ENCODE peak calls at places on chromosomes 5 and 9, in eight cellular contexts. X is A549, H is IMR-90, C is prostate gland, L is H54, E is breast epithelium, B is ovary, J is GM12891. P is an unnamed sample.

GRCh38 chr5:97728920-97729319 is 545.9 kb upstream of the RIOK2 start:
- DNase-seq in H (peak; percentile 41), C (no peak), X (no peak), E (no peak), L (no peak), B (no peak), J (no peak), P (no peak)

GRCh38 chr9:97853844-97854695 is 1.0 kb downstream of the FOXE1 start:
- DNase-seq in J (no peak), L (no peak), X (peak; percentile 87), E (no peak), C (no peak), B (no peak), H (peak; percentile 33), P (no peak)

GRCh38 chr9:35042891-35043545 is 29.4 kb downstream of the VCP start:
- DNase-seq in X (no peak), H (no peak), C (no peak), J (no peak), B (no peak), L (no peak), E (no peak), P (no peak)

GRCh38 chr9:119283118-119283794 is 86.0 kb downstream of the BRINP1 start:
- DNase-seq in X (no peak), J (no peak), H (no peak), B (no peak), C (peak; percentile 5), E (no peak), L (no peak), P (no peak)

GRCh38 chr5:73250645-73251044 is 77.7 kb downstream of the TMEM174 start:
- DNase-seq in J (no peak), E (no peak), H (peak; percentile 59), B (no peak), C (no peak), X (no peak), L (no peak), P (no peak)

GRCh38 chr5:125564336-125564975 is 818.0 kb upstream of the ZNF608 start:
- DNase-seq in E (no peak), H (peak; percentile 11), J (no peak), L (no peak), C (no peak), B (no peak), X (no peak), P (no peak)

GRCh38 chr9:109504689-109505088 is 6.6 kb upstream of the PTPN3 start:
- DNase-seq in C (no peak), H (no peak), J (no peak), X (no peak), B (no peak), L (no peak), E (no peak), P (no peak)

GRCh38 chr5:101424530-101425175 is 521.6 kb upstream of the ST8SIA4 start:
- DNase-seq in J (no peak), X (peak; percentile 4), H (peak; percentile 73), B (no peak), E (no peak), C (no peak), L (peak; percentile 0), P (no peak)

GRCh38 chr5:150285114-150285513 is 4.5 kb downstream of the CAMK2A start:
- DNase-seq in L (no peak), H (no peak), E (no peak), C (no peak), X (no peak), B (no peak), J (no peak), P (no peak)

GRCh38 chr5:135013947-135014570 is 20.0 kb downstream of the PITX1 start:
- DNase-seq in H (peak; percentile 58), X (no peak), B (no peak), E (peak; percentile 67), J (no peak), C (peak; percentile 76), L (no peak), P (peak; percentile 81)

GRCh38 chr9:89425921-89426388 is 72.0 kb downstream of the SEMA4D start:
- DNase-seq in C (no peak), X (no peak), E (no peak), J (no peak), H (no peak), B (no peak), L (no peak), P (no peak)

GRCh38 chr5:162886717-162887116 is 550.7 kb upstream of the CCNG1 start:
- DNase-seq in H (no peak), J (no peak), C (no peak), B (no peak), E (no peak), X (no peak), L (no peak), P (no peak)

GRCh38 chr5:8399471-8399870 is 530.5 kb downstream of the MTRR start:
- DNase-seq in H (no peak), L (no peak), B (no peak), X (no peak), C (no peak), J (no peak), E (no peak), P (no peak)

GRCh38 chr5:151596839-151597539 is 5.9 kb upstream of the FAT2 start:
- DNase-seq in C (no peak), H (no peak), B (no peak), L (peak; percentile 37), J (no peak), X (no peak), E (no peak), P (no peak)

GRCh38 chr5:149904977-149905376 is 39.6 kb downstream of the PDE6A start:
- DNase-seq in L (no peak), C (no peak), E (no peak), B (no peak), J (no peak), H (no peak), X (no peak), P (no peak)

GRCh38 chr9:10613413-10613812 is 611 bp upstream of the PTPRD start:
- DNase-seq in E (no peak), J (no peak), B (no peak), X (no peak), H (no peak), C (no peak), L (no peak), P (no peak)

GRCh38 chr5:103953601-103954382 is 391.2 kb upstream of the NUDT12 start:
- DNase-seq in E (no peak), H (no peak), J (no peak), X (no peak), L (no peak), B (no peak), C (no peak), P (no peak)
- TF ChIP-seq POLR2A in E (no peak), H (no peak), J (no peak), X (no peak), L (no peak), B (no peak), C (no peak), P (no peak)

GRCh38 chr9:129336130-129336528 is 158.1 kb upstream of the IER5L start:
- DNase-seq in E (no peak), X (no peak), L (no peak), C (no peak), J (no peak), B (no peak), H (peak; percentile 46), P (no peak)

GRCh38 chr9:129333961-129334743 is 156.1 kb upstream of the IER5L start:
- DNase-seq in J (no peak), C (peak; percentile 97), H (peak; percentile 92), B (peak; percentile 94), L (peak; percentile 83), X (peak; percentile 99), E (peak; percentile 92), P (peak; percentile 95)

GRCh38 chr9:129333613-129333960 is 155.5 kb upstream of the IER5L start:
- DNase-seq in B (no peak), E (no peak), J (no peak), C (no peak), L (peak; percentile 25), H (no peak), X (peak; percentile 94), P (no peak)

GRCh38 chr9:129335456-129336129 is 157.5 kb upstream of the IER5L start:
- DNase-seq in B (no peak), X (no peak), L (no peak), J (no peak), C (no peak), H (no peak), E (no peak), P (peak; percentile 50)

DNA sequence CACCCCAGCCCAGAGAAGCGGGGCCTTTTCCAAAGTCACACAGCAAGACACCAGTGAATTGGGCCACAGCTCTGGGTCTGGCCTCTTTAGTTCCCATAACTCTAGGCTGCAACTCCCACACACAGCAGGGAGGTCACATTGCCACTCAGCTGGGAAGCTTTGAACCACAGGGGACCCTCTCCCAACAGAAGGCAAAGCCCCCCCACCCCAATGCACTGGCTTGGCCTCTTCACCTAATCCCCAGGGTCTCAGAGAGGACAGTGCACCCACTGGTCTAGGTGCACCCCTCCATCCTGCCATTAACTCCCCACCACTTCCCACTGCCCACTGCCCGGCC is 156.7 kb upstream of the IER5L start:
- DNase-seq in H (no peak), L (no peak), C (no peak), J (no peak), E (no peak), B (no peak), X (no peak), P (no peak)
- TF ChIP-seq POLR2A in H (no peak), L (no peak), C (no peak), J (no peak), E (no peak), B (no peak), X (no peak), P (no peak)

DNA sequence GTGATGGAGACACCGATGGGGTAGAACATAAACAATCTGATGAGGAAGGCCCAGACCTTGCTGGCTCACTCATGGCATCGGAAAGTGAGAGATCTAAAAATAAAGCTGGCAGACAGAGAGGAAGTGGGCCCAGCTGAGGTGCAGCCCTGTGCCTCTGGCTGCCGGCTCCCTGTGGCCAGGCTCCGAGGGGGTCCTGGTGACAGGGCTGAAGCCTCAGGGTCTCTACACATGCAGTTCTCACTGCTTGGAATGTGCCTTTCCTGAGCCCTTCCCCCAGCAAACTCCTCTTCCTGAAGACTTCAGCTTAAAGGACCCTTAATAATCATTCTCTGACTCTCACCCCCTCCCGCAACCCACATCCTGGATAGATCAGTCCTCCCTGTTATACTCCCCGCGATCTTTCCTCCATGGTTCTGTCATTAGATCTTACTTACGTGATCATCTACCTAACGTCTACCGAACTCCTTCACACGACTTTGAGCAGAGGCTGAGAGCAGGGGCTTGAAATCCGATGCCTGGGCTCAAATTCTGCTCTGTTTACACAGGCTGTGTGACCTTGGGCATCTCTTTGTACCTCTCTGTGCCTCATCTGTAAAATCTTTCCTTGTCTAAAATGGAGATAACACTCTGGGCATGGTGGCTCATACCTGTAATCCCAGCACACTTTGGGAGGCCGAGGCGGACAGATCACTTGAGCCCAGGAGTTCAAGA is 33.1 kb upstream of the CRB2 start:
- DNase-seq in C (no peak), L (no peak), H (no peak), B (no peak), X (no peak), E (no peak), J (peak; percentile 40), P (no peak)
- TF ChIP-seq POLR2A in C (no peak), L (no peak), H (no peak), B (no peak), X (no peak), E (no peak), J (peak; percentile 28), P (no peak)

DNA sequence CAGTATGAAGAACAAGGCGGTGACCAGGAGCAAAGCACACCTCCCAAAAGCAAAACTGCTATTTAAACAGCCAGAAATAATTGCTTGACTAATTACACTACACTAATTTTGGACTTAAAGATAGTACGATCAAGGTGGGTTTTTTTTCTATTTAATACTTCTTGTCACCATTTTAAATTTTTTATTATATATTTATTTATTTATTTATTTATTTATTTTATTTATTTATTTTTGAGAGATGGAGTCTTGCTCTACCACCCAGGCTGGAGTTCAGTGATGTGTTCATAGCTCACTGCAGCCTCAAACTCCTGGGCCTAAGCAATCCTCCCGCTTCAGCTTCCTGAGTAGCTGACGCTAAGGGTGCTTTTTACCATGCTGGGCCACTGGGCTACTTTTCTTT is 146.2 kb upstream of the IRX1 start:
- DNase-seq in X (no peak), E (no peak), L (no peak), C (no peak), J (no peak), B (no peak), H (no peak), P (no peak)
- TF ChIP-seq POLR2A in X (no peak), E (no peak), L (no peak), C (no peak), J (no peak), B (no peak), H (no peak), P (no peak)

P was measured in stomach.